ENCODE peak calls at places on chromosomes 6 and 20, in eight cellular contexts. V, U, G, S, B, C, A and Z are unnamed samples.

GRCh38 chr6:131776986-131777385 is 30.8 kb upstream of the ENPP1 start:
- DNase-seq in G (no peak), S (no peak), C (no peak), A (no peak), V (no peak), B (no peak), U (no peak), Z (no peak)

GRCh38 chr6:81562169-81562568 is 190.3 kb downstream of the TENT5A start:
- DNase-seq in A (peak), S (no peak), U (no peak), G (peak), B (no peak), V (no peak), C (peak), Z (no peak)

GRCh38 chr20:59955131-59955796 is 3.0 kb upstream of the CDH26 start:
- DNase-seq in C (no peak), S (peak), G (no peak), V (no peak), A (no peak), U (peak), B (no peak), Z (no peak)

GRCh38 chr6:50653253-50653652 is 60.1 kb upstream of the TFAP2D start:
- DNase-seq in V (no peak), C (no peak), B (no peak), A (no peak), G (no peak), U (no peak), S (no peak), Z (no peak)

GRCh38 chr6:33053230-33053629 is 20.2 kb downstream of the HLA-DPA1 start:
- DNase-seq in S (no peak), B (no peak), U (no peak), V (no peak), G (no peak), C (no peak), A (no peak), Z (no peak)

GRCh38 chr6:53464942-53465460 is 79.9 kb downstream of the GCLC start:
- DNase-seq in B (peak), S (no peak), V (no peak), A (peak), G (peak), U (no peak), C (no peak), Z (no peak)

GRCh38 chr6:56757585-56757984 is 114.9 kb upstream of the DST start:
- DNase-seq in C (no peak), U (peak), S (no peak), A (no peak), V (no peak), B (no peak), G (peak), Z (no peak)

GRCh38 chr20:46827718-46828458 is 66.8 kb upstream of the EYA2 start:
- DNase-seq in U (no peak), G (no peak), C (no peak), S (no peak), V (no peak), A (no peak), B (no peak), Z (no peak)

GRCh38 chr20:63009988-63010769 is 3.4 kb upstream of the BHLHE23 start:
- DNase-seq in B (no peak), V (peak), U (no peak), G (no peak), S (peak), C (no peak), A (no peak), Z (peak)

GRCh38 chr6:83113258-83113657 is 45.8 kb downstream of the DOP1A start:
- DNase-seq in B (no peak), C (no peak), A (no peak), U (no peak), G (no peak), V (no peak), S (no peak), Z (no peak)

GRCh38 chr6:42017021-42017643 is 33.2 kb upstream of the TAF8 start:
- DNase-seq in V (no peak), A (no peak), S (no peak), G (peak), U (peak), B (peak), C (peak), Z (peak)

GRCh38 chr6:166830185-166830890 is 126.0 kb downstream of the RNASET2 start:
- DNase-seq in S (no peak), B (no peak), C (no peak), A (no peak), U (no peak), V (no peak), G (no peak), Z (peak)

GRCh38 chr6:27604986-27605385 is 132.1 kb upstream of the ZNF184 start:
- DNase-seq in V (no peak), B (no peak), U (no peak), A (no peak), G (no peak), C (no peak), S (no peak), Z (no peak)

GRCh38 chr20:13580725-13581124 is 58.0 kb downstream of the TASP1 start:
- DNase-seq in B (no peak), U (no peak), V (no peak), S (no peak), C (no peak), G (no peak), A (no peak), Z (no peak)

GRCh38 chr20:48682529-48683385 is 145.0 kb downstream of the PREX1 start:
- DNase-seq in U (no peak), B (peak), C (peak), V (peak), G (peak), A (peak), S (peak), Z (no peak)

GRCh38 chr6:35691027-35691824 is 2.5 kb upstream of the FKBP5 start:
- DNase-seq in A (peak), V (no peak), S (no peak), B (no peak), G (peak), U (no peak), C (peak), Z (no peak)

GRCh38 chr6:55841341-55841740 is 34.0 kb downstream of the BMP5 start:
- DNase-seq in U (peak), C (no peak), A (no peak), V (no peak), S (no peak), B (no peak), G (no peak), Z (no peak)

GRCh38 chr6:158488065-158488464 is 71.8 kb upstream of the TMEM181 start:
- DNase-seq in S (no peak), C (peak), U (peak), A (no peak), V (no peak), G (peak), B (no peak), Z (peak)

GRCh38 chr6:52543729-52544324 is 33.0 kb downstream of the TRAM2 start:
- DNase-seq in G (no peak), B (peak), U (peak), C (no peak), V (no peak), A (no peak), S (no peak), Z (no peak)